ENCODE peak calls at places on chromosome 1, in eight cellular contexts. One of them, this sample, is unnamed.

GRCh38 chr1:151516031-151516511 is 4.9 kb downstream of the CGN start:
- DNase-seq in SK-N-SH: no peak
- DNase-seq in HCT116: no peak
- DNase-seq in H1: no peak
- DNase-seq in K562: no peak
- DNase-seq in A549: no peak
- DNase-seq in HepG2: no peak
- DNase-seq in GM12878: no peak
- DNase-seq in this sample: no peak

GRCh38 chr1:84339503-84339902 is 38.0 kb downstream of the SAMD13 start:
- DNase-seq in HCT116: no peak
- DNase-seq in HepG2: no peak
- DNase-seq in SK-N-SH: no peak
- DNase-seq in H1: no peak
- DNase-seq in A549: no peak
- DNase-seq in GM12878: no peak
- DNase-seq in K562: no peak
- DNase-seq in this sample: no peak

GRCh38 chr1:160428053-160428452 is 27.7 kb downstream of the VANGL2 start:
- DNase-seq in SK-N-SH: no peak
- DNase-seq in GM12878: no peak
- DNase-seq in HepG2: no peak
- DNase-seq in A549: no peak
- DNase-seq in HCT116: no peak
- DNase-seq in K562: no peak
- DNase-seq in H1: no peak
- DNase-seq in this sample: no peak

GRCh38 chr1:195584870-195585624 is 1023.2 kb downstream of the KCNT2 start:
- DNase-seq in K562: no peak
- DNase-seq in A549: no peak
- DNase-seq in HepG2: no peak
- DNase-seq in H1: no peak
- DNase-seq in SK-N-SH: no peak
- DNase-seq in HCT116: peak; percentile 31
- DNase-seq in GM12878: no peak
- DNase-seq in this sample: no peak

GRCh38 chr1:184691719-184692324 is 62.8 kb downstream of the EDEM3 start:
- DNase-seq in H1: no peak
- DNase-seq in SK-N-SH: peak; percentile 36
- DNase-seq in HepG2: peak; percentile 24
- DNase-seq in HCT116: peak; percentile 13
- DNase-seq in A549: peak; percentile 50
- DNase-seq in K562: no peak
- DNase-seq in GM12878: no peak
- DNase-seq in this sample: peak; percentile 36

GRCh38 chr1:230251644-230252191 is 174.4 kb downstream of the PGBD5 start:
- DNase-seq in H1: peak; percentile 41
- DNase-seq in HCT116: no peak
- DNase-seq in A549: no peak
- DNase-seq in GM12878: peak; percentile 21
- DNase-seq in K562: no peak
- DNase-seq in SK-N-SH: no peak
- DNase-seq in HepG2: no peak
- DNase-seq in this sample: no peak

GRCh38 chr1:199124351-199124750 is 485.5 kb downstream of the PTPRC start:
- DNase-seq in HepG2: no peak
- DNase-seq in H1: no peak
- DNase-seq in K562: no peak
- DNase-seq in GM12878: no peak
- DNase-seq in A549: no peak
- DNase-seq in HCT116: no peak
- DNase-seq in SK-N-SH: no peak
- DNase-seq in this sample: no peak

GRCh38 chr1:24673336-24673735 is 30.2 kb downstream of the SRRM1 start:
- DNase-seq in H1: no peak
- DNase-seq in A549: no peak
- DNase-seq in K562: no peak
- DNase-seq in GM12878: no peak
- DNase-seq in HepG2: no peak
- DNase-seq in HCT116: no peak
- DNase-seq in SK-N-SH: no peak
- DNase-seq in this sample: no peak

GRCh38 chr1:78624035-78624434 is 3.8 kb downstream of the IFI44L start:
- DNase-seq in GM12878: no peak
- DNase-seq in H1: no peak
- DNase-seq in HCT116: no peak
- DNase-seq in K562: no peak
- DNase-seq in SK-N-SH: no peak
- DNase-seq in HepG2: no peak
- DNase-seq in A549: no peak
- DNase-seq in this sample: no peak

GRCh38 chr1:84363019-84363418 is 35.3 kb upstream of the DNASE2B start:
- DNase-seq in H1: no peak
- DNase-seq in HepG2: no peak
- DNase-seq in A549: no peak
- DNase-seq in GM12878: no peak
- DNase-seq in HCT116: no peak
- DNase-seq in SK-N-SH: no peak
- DNase-seq in K562: no peak
- DNase-seq in this sample: no peak

GRCh38 chr1:94282143-94282711 is 44.8 kb upstream of the ARHGAP29 start:
- DNase-seq in GM12878: no peak
- DNase-seq in A549: no peak
- DNase-seq in HCT116: no peak
- DNase-seq in H1: no peak
- DNase-seq in HepG2: peak; percentile 43
- DNase-seq in SK-N-SH: no peak
- DNase-seq in K562: no peak
- DNase-seq in this sample: no peak

GRCh38 chr1:203244776-203245175 is 15.3 kb upstream of the CHIT1 start:
- DNase-seq in K562: no peak
- DNase-seq in HepG2: peak; percentile 71
- DNase-seq in GM12878: no peak
- DNase-seq in HCT116: no peak
- DNase-seq in H1: no peak
- DNase-seq in A549: no peak
- DNase-seq in SK-N-SH: no peak
- DNase-seq in this sample: no peak

GRCh38 chr1:227731241-227731677 is 3.8 kb downstream of the JMJD4 start:
- DNase-seq in A549: no peak
- DNase-seq in K562: no peak
- DNase-seq in HepG2: no peak
- DNase-seq in H1: no peak
- DNase-seq in SK-N-SH: no peak
- DNase-seq in GM12878: no peak
- DNase-seq in HCT116: no peak
- DNase-seq in this sample: no peak

GRCh38 chr1:227733309-227733705 is 1.8 kb downstream of the JMJD4 start:
- DNase-seq in K562: no peak
- DNase-seq in GM12878: no peak
- DNase-seq in SK-N-SH: no peak
- DNase-seq in H1: no peak
- DNase-seq in HepG2: no peak
- DNase-seq in A549: no peak
- DNase-seq in HCT116: no peak
- DNase-seq in this sample: no peak

GRCh38 chr1:227730630-227731151 is 4.4 kb downstream of the JMJD4 start:
- DNase-seq in HCT116: no peak
- DNase-seq in GM12878: no peak
- DNase-seq in H1: no peak
- DNase-seq in K562: peak; percentile 27
- DNase-seq in SK-N-SH: peak; percentile 22
- DNase-seq in A549: no peak
- DNase-seq in HepG2: peak; percentile 21
- DNase-seq in this sample: no peak

GRCh38 chr1:227732586-227733308 is 2.4 kb downstream of the JMJD4 start:
- DNase-seq in HepG2: no peak
- DNase-seq in A549: no peak
- DNase-seq in HCT116: no peak
- DNase-seq in H1: no peak
- DNase-seq in GM12878: no peak
- DNase-seq in K562: no peak
- DNase-seq in SK-N-SH: no peak
- DNase-seq in this sample: no peak

DNA sequence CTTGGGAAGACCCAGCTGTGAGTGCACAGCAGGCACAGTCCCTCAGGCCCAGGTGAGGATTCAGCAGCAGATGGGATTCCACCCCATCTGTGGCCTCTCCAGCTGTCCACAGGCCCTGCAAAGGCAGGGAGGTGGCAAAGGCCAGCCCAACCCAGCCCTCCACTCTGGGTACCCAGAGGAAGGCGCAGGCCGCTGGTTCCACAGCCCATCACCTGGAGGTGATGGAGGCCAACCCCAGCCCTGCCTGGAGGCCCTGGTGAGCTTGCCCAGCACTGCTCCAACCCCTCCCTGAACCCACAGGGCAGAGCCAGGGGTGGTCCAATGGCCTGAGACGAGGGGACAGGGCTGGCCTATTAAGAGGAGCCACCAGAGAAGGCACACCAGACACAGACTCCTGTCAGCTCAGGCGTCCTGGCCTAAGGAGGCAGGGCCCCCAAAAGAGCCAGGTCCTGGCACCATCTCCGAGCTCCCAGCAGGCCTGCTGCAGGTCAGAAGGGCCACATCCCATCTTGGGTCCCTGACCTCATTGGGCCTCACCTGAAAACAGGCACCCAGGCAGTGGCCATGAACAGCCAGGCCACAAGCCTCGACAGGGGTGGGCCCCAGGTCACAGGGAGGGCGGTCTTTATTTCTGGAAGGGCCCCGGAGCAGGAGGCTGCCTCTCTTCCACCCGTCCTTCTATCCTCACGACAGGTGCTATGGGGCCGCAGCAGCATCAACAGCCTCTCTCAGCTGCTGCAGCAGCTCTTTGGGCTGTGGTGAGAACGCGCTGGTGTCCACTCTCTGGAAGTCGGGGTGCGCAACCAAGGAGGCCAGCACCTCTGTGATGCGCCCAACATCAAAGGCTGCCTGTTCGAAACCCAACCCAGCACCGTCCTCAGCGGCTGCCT is 3.2 kb downstream of the JMJD4 start:
- DNase-seq in HepG2: no peak
- DNase-seq in H1: no peak
- DNase-seq in HCT116: no peak
- DNase-seq in SK-N-SH: no peak
- DNase-seq in A549: no peak
- DNase-seq in GM12878: no peak
- DNase-seq in K562: no peak
- DNase-seq in this sample: no peak
- TF ChIP-seq MAX in HepG2: no peak
- TF ChIP-seq MAX in H1: no peak
- TF ChIP-seq MAX in HCT116: no peak
- TF ChIP-seq MAX in SK-N-SH: no peak
- TF ChIP-seq MAX in A549: no peak
- TF ChIP-seq MAX in GM12878: no peak
- TF ChIP-seq MAX in K562: no peak
- TF ChIP-seq MAX in this sample: no peak

DNA sequence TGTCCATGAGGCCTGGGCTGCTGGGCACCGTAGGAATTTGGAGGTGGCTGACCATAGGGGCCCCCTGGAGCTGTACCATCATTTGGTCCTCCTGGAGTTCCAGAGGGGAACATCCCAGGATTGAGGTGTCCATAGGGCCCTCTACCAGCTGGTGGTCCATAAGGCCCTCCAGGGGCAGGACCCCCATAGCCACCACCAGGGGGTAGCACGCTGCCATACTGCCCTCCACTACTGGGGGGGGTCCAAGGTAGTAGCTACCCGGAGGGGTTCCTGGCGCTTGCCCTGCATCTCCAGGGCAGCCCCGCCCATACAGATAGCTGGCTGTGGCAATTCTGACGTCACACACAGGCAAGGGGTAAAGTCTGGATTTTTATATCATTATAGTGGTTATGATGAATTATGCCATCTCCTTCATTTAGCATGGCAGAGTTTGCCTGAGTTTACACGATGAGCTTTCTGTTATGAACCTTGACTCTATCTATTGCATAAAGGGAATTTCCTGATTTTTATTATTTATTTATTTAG is 13.2 kb downstream of the MDM4 start:
- DNase-seq in A549: no peak
- DNase-seq in GM12878: no peak
- DNase-seq in K562: no peak
- DNase-seq in HCT116: no peak
- DNase-seq in H1: no peak
- DNase-seq in SK-N-SH: no peak
- DNase-seq in HepG2: no peak
- DNase-seq in this sample: no peak
- TF ChIP-seq CTCF in A549: no peak
- TF ChIP-seq CTCF in GM12878: no peak
- TF ChIP-seq CTCF in K562: peak; percentile 38
- TF ChIP-seq CTCF in HCT116: peak; percentile 10
- TF ChIP-seq CTCF in H1: no peak
- TF ChIP-seq CTCF in SK-N-SH: peak; percentile 26
- TF ChIP-seq CTCF in HepG2: peak; percentile 13
- TF ChIP-seq CTCF in this sample: no peak

GRCh38 chr1:116909511-116910378 is at the start of gene PTGFRN:
- DNase-seq in SK-N-SH: peak; percentile 89
- DNase-seq in A549: peak; percentile 51
- DNase-seq in H1: peak; percentile 86
- DNase-seq in HepG2: no peak
- DNase-seq in HCT116: peak; percentile 6
- DNase-seq in K562: peak; percentile 78
- DNase-seq in GM12878: no peak
- DNase-seq in this sample: peak; percentile 75
- H3K4me3 ChIP-seq in SK-N-SH: peak within 1 kb of the TSS; percentile 68
- H3K4me3 ChIP-seq in A549: peak within 1 kb of the TSS; percentile 80
- H3K4me3 ChIP-seq in H1: peak within 1 kb of the TSS; percentile 63
- H3K4me3 ChIP-seq in HepG2: peak within 1 kb of the TSS; percentile 58
- H3K4me3 ChIP-seq in HCT116: peak within 1 kb of the TSS; percentile 70
- H3K4me3 ChIP-seq in K562: peak within 1 kb of the TSS; percentile 65
- H3K4me3 ChIP-seq in GM12878: peak within 1 kb of the TSS; percentile 44
- H3K4me3 ChIP-seq in this sample: peak within 1 kb of the TSS; percentile 62

GRCh38 chr1:157596384-157596783 is 1.5 kb downstream of the FCRL4 start:
- DNase-seq in K562: no peak
- DNase-seq in GM12878: no peak
- DNase-seq in H1: no peak
- DNase-seq in HepG2: no peak
- DNase-seq in HCT116: no peak
- DNase-seq in A549: no peak
- DNase-seq in SK-N-SH: no peak
- DNase-seq in this sample: no peak
- TF ChIP-seq MAX in K562: no peak
- TF ChIP-seq MAX in GM12878: peak; percentile 9
- TF ChIP-seq MAX in H1: no peak
- TF ChIP-seq MAX in HepG2: no peak
- TF ChIP-seq MAX in HCT116: no peak
- TF ChIP-seq MAX in A549: no peak
- TF ChIP-seq MAX in SK-N-SH: no peak
- TF ChIP-seq MAX in this sample: no peak

DNA sequence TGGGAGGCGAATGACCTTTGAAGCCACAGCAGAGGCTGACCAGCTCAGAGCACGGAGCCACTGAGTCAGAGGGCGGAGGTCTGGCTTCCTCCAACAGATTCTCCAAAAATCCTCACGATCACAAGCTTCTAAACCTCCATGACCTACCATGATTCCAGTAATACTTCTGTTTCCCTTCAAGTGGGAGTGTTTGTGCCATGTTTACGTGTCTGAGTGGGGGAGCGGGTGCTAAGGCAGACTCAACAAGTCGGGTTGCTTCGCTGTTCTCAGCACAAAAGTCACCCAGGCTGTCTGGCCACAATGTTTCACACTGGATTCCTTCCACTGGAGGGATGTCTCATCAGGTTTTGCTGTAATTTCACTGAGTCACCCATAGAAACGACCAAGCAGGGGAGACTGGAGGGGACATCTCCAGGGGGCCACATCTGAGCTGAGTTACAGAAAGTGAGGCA is 86.2 kb downstream of the SLC66A1 start:
- DNase-seq in A549: no peak
- DNase-seq in GM12878: no peak
- DNase-seq in HepG2: no peak
- DNase-seq in K562: no peak
- DNase-seq in HCT116: no peak
- DNase-seq in H1: no peak
- DNase-seq in SK-N-SH: no peak
- DNase-seq in this sample: no peak
- TF ChIP-seq CTCF in A549: no peak
- TF ChIP-seq CTCF in GM12878: no peak
- TF ChIP-seq CTCF in HepG2: no peak
- TF ChIP-seq CTCF in K562: no peak
- TF ChIP-seq CTCF in HCT116: peak; percentile 26
- TF ChIP-seq CTCF in H1: no peak
- TF ChIP-seq CTCF in SK-N-SH: peak; percentile 58
- TF ChIP-seq CTCF in this sample: no peak

This sample was measured in NB4.